ENCODE peak calls at places on chromosomes 3 and 15, in nine cellular contexts. D, C, V, P, W, K, E, X and J are unnamed samples.

GRCh38 chr15:89462198-89462912 is 34.0 kb downstream of the RHCG start:
- DNase-seq in D (peak; percentile 40), C (no peak), V (peak; percentile 37), P (no peak), W (peak; percentile 60), K (no peak), E (peak; percentile 57), X (no peak), J (peak; percentile 20)

GRCh38 chr3:186107148-186108105 is 1.5 kb downstream of the ETV5 start:
- DNase-seq in D (peak; percentile 72), C (peak; percentile 51), V (peak; percentile 71), P (peak; percentile 18), W (peak; percentile 57), K (peak; percentile 70), E (peak; percentile 83), X (peak; percentile 38), J (peak; percentile 61)

GRCh38 chr15:50166216-50166615 is 15.8 kb upstream of the SLC27A2 start:
- DNase-seq in D (peak; percentile 86), C (no peak), V (peak; percentile 85), P (no peak), W (no peak), K (no peak), E (peak; percentile 20), X (peak; percentile 89), J (no peak)

GRCh38 chr15:66115568-66116206 is 137.9 kb downstream of the MEGF11 start:
- DNase-seq in D (no peak), C (peak; percentile 27), V (no peak), P (peak; percentile 57), W (no peak), K (peak; percentile 25), E (no peak), X (peak; percentile 1), J (no peak)

GRCh38 chr3:134294302-134294925 is 43.8 kb upstream of the RYK start:
- DNase-seq in D (no peak), C (no peak), V (no peak), P (peak; percentile 25), W (peak; percentile 20), K (no peak), E (no peak), X (no peak), J (no peak)

GRCh38 chr3:126927405-126927750 is 55.5 kb upstream of the PLXNA1 start:
- DNase-seq in D (peak; percentile 32), C (no peak), V (peak; percentile 20), P (no peak), W (peak; percentile 45), K (no peak), E (no peak), X (no peak), J (no peak)

GRCh38 chr3:47613723-47614122 is 35.1 kb upstream of the CSPG5 start:
- DNase-seq in D (no peak), C (no peak), V (no peak), P (no peak), W (no peak), K (no peak), E (no peak), X (no peak), J (no peak)

GRCh38 chr3:9028134-9028533 is 64.9 kb upstream of the RAD18 start:
- DNase-seq in D (peak; percentile 79), C (peak; percentile 76), V (peak; percentile 62), P (no peak), W (peak; percentile 63), K (peak; percentile 83), E (peak; percentile 45), X (no peak), J (no peak)

GRCh38 chr15:82317091-82317489 is 32.2 kb downstream of the GOLGA6L10 start:
- DNase-seq in D (no peak), C (no peak), V (no peak), P (no peak), W (no peak), K (no peak), E (no peak), X (no peak), J (no peak)

GRCh38 chr3:194476784-194477183 is 10.0 kb downstream of the ATP13A3 start:
- DNase-seq in D (no peak), C (peak; percentile 38), V (no peak), P (no peak), W (no peak), K (peak; percentile 52), E (no peak), X (no peak), J (peak; percentile 59)

GRCh38 chr15:39584662-39585393 is 3.9 kb downstream of the THBS1 start:
- DNase-seq in D (peak; percentile 34), C (no peak), V (no peak), P (no peak), W (peak; percentile 43), K (no peak), E (no peak), X (peak; percentile 17), J (no peak)

GRCh38 chr3:13650210-13651056 is 101.5 kb downstream of the FBLN2 start:
- DNase-seq in D (peak; percentile 64), C (peak; percentile 73), V (peak; percentile 66), P (peak; percentile 76), W (peak; percentile 31), K (peak; percentile 76), E (peak; percentile 55), X (peak; percentile 31), J (peak; percentile 83)

GRCh38 chr3:40899286-40899712 is 300.0 kb upstream of the CTNNB1 start:
- DNase-seq in D (no peak), C (no peak), V (peak; percentile 66), P (no peak), W (peak; percentile 51), K (no peak), E (peak; percentile 50), X (peak; percentile 96), J (no peak)

GRCh38 chr3:11900844-11901243 is 54.2 kb upstream of the TAMM41 start:
- DNase-seq in D (no peak), C (no peak), V (no peak), P (no peak), W (no peak), K (no peak), E (no peak), X (no peak), J (no peak)

GRCh38 chr15:89114974-89115373 is 26.7 kb downstream of the ABHD2 start:
- DNase-seq in D (peak; percentile 87), C (no peak), V (peak; percentile 80), P (no peak), W (peak; percentile 72), K (no peak), E (no peak), X (peak; percentile 52), J (no peak)

GRCh38 chr15:49624046-49624445 is 3.2 kb downstream of the DTWD1 start:
- DNase-seq in D (peak; percentile 45), C (no peak), V (peak; percentile 64), P (no peak), W (peak; percentile 70), K (no peak), E (no peak), X (no peak), J (no peak)

GRCh38 chr15:84973492-84974460 is 7.9 kb upstream of the PDE8A start:
- DNase-seq in D (no peak), C (no peak), V (no peak), P (no peak), W (peak; percentile 30), K (no peak), E (no peak), X (no peak), J (no peak)

GRCh38 chr3:78116874-78117273 is 1077.0 kb downstream of the ROBO2 start:
- DNase-seq in D (no peak), C (no peak), V (peak; percentile 41), P (no peak), W (no peak), K (no peak), E (peak; percentile 29), X (no peak), J (no peak)

GRCh38 chr15:65334586-65335231 is 30.2 kb downstream of the RNU5B-1 start:
- DNase-seq in D (no peak), C (no peak), V (no peak), P (no peak), W (no peak), K (no peak), E (no peak), X (no peak), J (no peak)

GRCh38 chr3:149316427-149316826 is 17.0 kb downstream of the TM4SF18 start:
- DNase-seq in D (peak; percentile 27), C (no peak), V (no peak), P (no peak), W (no peak), K (no peak), E (no peak), X (peak; percentile 32), J (no peak)

GRCh38 chr15:78438595-78439285 is 724 bp downstream of the IREB2 start:
- DNase-seq in D (peak; percentile 20), C (no peak), V (peak; percentile 28), P (no peak), W (peak; percentile 30), K (no peak), E (peak; percentile 28), X (peak; percentile 24), J (peak; percentile 69)

GRCh38 chr15:71455107-71455506 is 339.8 kb downstream of the THSD4 start:
- DNase-seq in D (no peak), C (no peak), V (peak; percentile 88), P (no peak), W (peak; percentile 27), K (no peak), E (peak; percentile 58), X (peak; percentile 64), J (no peak)

GRCh38 chr3:127674099-127674792 is 1.5 kb downstream of the ABTB1 start:
- DNase-seq in D (no peak), C (no peak), V (no peak), P (no peak), W (no peak), K (no peak), E (no peak), X (no peak), J (no peak)

GRCh38 chr3:13072239-13073041 is 789 bp downstream of the IQSEC1 start:
- DNase-seq in D (no peak), C (peak; percentile 77), V (no peak), P (no peak), W (no peak), K (no peak), E (peak; percentile 14), X (peak; percentile 3), J (no peak)

GRCh38 chr3:70281663-70282062 is 30.8 kb downstream of the MDFIC2 start:
- DNase-seq in D (peak; percentile 2), C (no peak), V (peak; percentile 72), P (no peak), W (no peak), K (no peak), E (no peak), X (peak; percentile 74), J (no peak)

GRCh38 chr3:155640098-155640497 is 104.8 kb downstream of the PLCH1 start:
- DNase-seq in D (no peak), C (no peak), V (no peak), P (no peak), W (peak; percentile 1), K (no peak), E (no peak), X (no peak), J (no peak)

GRCh38 chr15:41936649-41937567 is 35.4 kb downstream of the EHD4 start:
- DNase-seq in D (no peak), C (peak; percentile 46), V (peak; percentile 78), P (peak; percentile 76), W (no peak), K (no peak), E (no peak), X (no peak), J (no peak)

GRCh38 chr3:40387001-40387894 is at the start of gene ENTPD3:
- DNase-seq in D (no peak), C (peak; percentile 26), V (no peak), P (peak; percentile 18), W (no peak), K (peak; percentile 41), E (peak; percentile 56), X (peak; percentile 50), J (peak; percentile 53)

GRCh38 chr3:20141841-20142240 is 44.2 kb downstream of the SGO1 start:
- DNase-seq in D (peak; percentile 69), C (no peak), V (peak; percentile 32), P (no peak), W (no peak), K (no peak), E (no peak), X (no peak), J (no peak)

GRCh38 chr3:100709840-100710235 is 544 bp downstream of the TFG start:
- DNase-seq in D (no peak), C (peak; percentile 39), V (peak; percentile 34), P (no peak), W (peak; percentile 18), K (peak; percentile 44), E (peak; percentile 43), X (peak; percentile 31), J (peak; percentile 63)

GRCh38 chr3:159732172-159733111 is 256.2 kb upstream of the IL12A start:
- DNase-seq in D (peak; percentile 63), C (no peak), V (peak; percentile 91), P (no peak), W (peak; percentile 56), K (no peak), E (peak; percentile 73), X (peak; percentile 71), J (no peak)